ENCODE peak calls at places on chromosomes 13 and 19, in six cellular contexts. G is GM12891, U is H1, P is GM12878, Z is HepG2, L is K562. J is an unnamed sample.

GRCh38 chr19:33292595-33293254 is 9.6 kb downstream of the CEBPA start:
- DNase-seq in G (no peak), Z (no peak), L (no peak), P (no peak), U (no peak), J (no peak)

GRCh38 chr19:47377208-47377701 is 28.1 kb downstream of the DHX34 start:
- DNase-seq in U (no peak), Z (no peak), P (no peak), G (no peak), L (peak), J (no peak)

GRCh38 chr19:16014923-16015804 is 61.1 kb upstream of the TPM4 start:
- DNase-seq in G (no peak), Z (no peak), L (no peak), U (no peak), P (no peak), J (peak)

GRCh38 chr19:54179921-54180452 is 7.0 kb upstream of the TMC4 start:
- DNase-seq in P (no peak), G (no peak), Z (peak), L (no peak), U (peak), J (no peak)

GRCh38 chr13:28498481-28499115 is 3.7 kb upstream of the FLT1 start:
- DNase-seq in Z (no peak), P (no peak), G (no peak), L (no peak), U (no peak), J (no peak)

GRCh38 chr19:38485541-38486285 is 52.2 kb downstream of the RYR1 start:
- DNase-seq in L (no peak), P (no peak), U (no peak), G (no peak), Z (no peak), J (no peak)

GRCh38 chr13:93778548-93778947 is 551.9 kb downstream of the GPC6 start:
- DNase-seq in P (no peak), U (no peak), G (no peak), Z (no peak), L (no peak), J (no peak)

GRCh38 chr19:39099341-39099740 is 15.2 kb downstream of the ACP7 start:
- DNase-seq in Z (no peak), G (no peak), L (no peak), U (no peak), P (no peak), J (no peak)

GRCh38 chr13:27662738-27663470 is 41.2 kb downstream of the POLR1D start:
- DNase-seq in U (no peak), G (no peak), Z (peak), L (no peak), P (no peak), J (no peak)

GRCh38 chr13:106348032-106348431 is 187.4 kb downstream of the EFNB2 start:
- DNase-seq in L (no peak), U (no peak), G (no peak), Z (no peak), P (no peak), J (no peak)

GRCh38 chr13:35741657-35742056 is 265.2 kb upstream of the MAB21L1 start:
- DNase-seq in P (no peak), G (no peak), U (no peak), L (no peak), Z (no peak), J (no peak)

GRCh38 chr13:47455581-47455980 is 545.5 kb downstream of the SUCLA2 start:
- DNase-seq in L (no peak), P (no peak), Z (no peak), U (no peak), G (no peak), J (no peak)

GRCh38 chr13:32254916-32255743 is 60.0 kb downstream of the ZAR1L start:
- DNase-seq in L (no peak), G (no peak), Z (peak), U (no peak), P (no peak), J (no peak)

GRCh38 chr19:8046569-8047165 is 5.9 kb upstream of the CCL25 start:
- DNase-seq in P (no peak), U (no peak), Z (no peak), G (no peak), L (no peak), J (no peak)

GRCh38 chr13:25701304-25701703 is 329.5 kb downstream of the ATP8A2 start:
- DNase-seq in L (no peak), Z (no peak), G (no peak), P (no peak), U (no peak), J (no peak)

GRCh38 chr13:38045278-38046048 is 175.9 kb upstream of the TRPC4 start:
- DNase-seq in U (peak), G (no peak), L (peak), P (no peak), Z (peak), J (no peak)

GRCh38 chr19:11587973-11588631 is 9.2 kb upstream of the ZNF627 start:
- DNase-seq in L (no peak), G (no peak), Z (no peak), U (no peak), P (no peak), J (no peak)

GRCh38 chr19:29753190-29753933 is 38.3 kb upstream of the C19orf12 start:
- DNase-seq in P (no peak), U (no peak), Z (no peak), G (no peak), L (peak), J (no peak)

GRCh38 chr19:4052114-4052992 is 14.3 kb downstream of the ZBTB7A start:
- DNase-seq in G (no peak), U (no peak), Z (peak), L (no peak), P (no peak), J (no peak)

GRCh38 chr13:57633141-57633949 is 1.8 kb downstream of the PCDH17 start:
- DNase-seq in P (no peak), U (no peak), Z (no peak), G (no peak), L (no peak), J (no peak)

GRCh38 chr13:68584776-68585175 is 1354.6 kb upstream of the PCDH9 start:
- DNase-seq in G (no peak), Z (no peak), U (no peak), P (no peak), L (no peak), J (no peak)

GRCh38 chr19:18869781-18870530 is 26.0 kb downstream of the CERS1 start:
- DNase-seq in G (no peak), P (no peak), L (no peak), U (no peak), Z (no peak), J (no peak)

GRCh38 chr13:33053397-33054066 is 37.3 kb downstream of the KL start:
- DNase-seq in Z (peak), G (no peak), P (no peak), L (no peak), U (no peak), J (no peak)

GRCh38 chr13:26015276-26015934 is 36.4 kb downstream of the SHISA2 start:
- DNase-seq in G (no peak), P (no peak), L (no peak), Z (no peak), U (no peak), J (no peak)

GRCh38 chr13:33025220-33025744 is 9.1 kb downstream of the KL start:
- DNase-seq in P (no peak), L (no peak), G (no peak), Z (no peak), U (no peak), J (no peak)

GRCh38 chr19:29934781-29935180 is 7.3 kb upstream of the URI1 start:
- DNase-seq in P (no peak), Z (no peak), L (no peak), G (no peak), U (no peak), J (no peak)

GRCh38 chr19:49472936-49473335 is 1.1 kb upstream of the FLT3LG start:
- DNase-seq in Z (no peak), P (no peak), G (no peak), L (no peak), U (no peak), J (no peak)

GRCh38 chr13:41059896-41060722 is 1.2 kb upstream of the WBP4 start:
- DNase-seq in P (peak), U (peak), L (peak), G (peak), Z (peak), J (peak)
- TF ChIP-seq POLR2A in P (peak), U (peak), L (peak), G (no peak), Z (peak), J (peak)

GRCh38 chr13:36875431-36875830 is 44.6 kb downstream of the SMAD9 start:
- DNase-seq in G (no peak), Z (no peak), U (no peak), P (no peak), L (no peak), J (no peak)

GRCh38 chr13:36866232-36866631 is 47.2 kb downstream of the RFXAP start:
- DNase-seq in U (no peak), Z (no peak), G (no peak), L (no peak), P (no peak), J (no peak)

GRCh38 chr13:36872621-36873020 is 47.4 kb downstream of the SMAD9 start:
- DNase-seq in L (no peak), Z (no peak), P (no peak), U (no peak), G (no peak), J (no peak)

GRCh38 chr13:36865265-36865664 is 46.2 kb downstream of the RFXAP start:
- DNase-seq in L (no peak), U (no peak), P (no peak), G (no peak), Z (no peak), J (no peak)

GRCh38 chr13:36870050-36870692 is 49.9 kb downstream of the SMAD9 start:
- DNase-seq in L (no peak), U (no peak), Z (peak), P (no peak), G (no peak), J (no peak)
- TF ChIP-seq TAF1 in L (no peak), U (no peak), Z (no peak), P (no peak), G (no peak), J (no peak)

GRCh38 chr19:57279418-57280164 is 694 bp upstream of the ZNF460 start:
- DNase-seq in G (peak), P (peak), Z (peak), L (peak), U (peak), J (peak)

GRCh38 chr19:57276430-57276829 is 3.9 kb upstream of the ZNF460 start:
- DNase-seq in U (no peak), Z (peak), L (no peak), P (no peak), G (no peak), J (no peak)

GRCh38 chr19:57280913-57281425 is 684 bp downstream of the ZNF460 start:
- DNase-seq in L (no peak), G (no peak), P (no peak), U (no peak), Z (no peak), J (no peak)

GRCh38 chr19:57282011-57282636 is 1.8 kb downstream of the ZNF460 start:
- DNase-seq in U (no peak), P (peak), L (no peak), G (no peak), Z (no peak), J (no peak)

DNA sequence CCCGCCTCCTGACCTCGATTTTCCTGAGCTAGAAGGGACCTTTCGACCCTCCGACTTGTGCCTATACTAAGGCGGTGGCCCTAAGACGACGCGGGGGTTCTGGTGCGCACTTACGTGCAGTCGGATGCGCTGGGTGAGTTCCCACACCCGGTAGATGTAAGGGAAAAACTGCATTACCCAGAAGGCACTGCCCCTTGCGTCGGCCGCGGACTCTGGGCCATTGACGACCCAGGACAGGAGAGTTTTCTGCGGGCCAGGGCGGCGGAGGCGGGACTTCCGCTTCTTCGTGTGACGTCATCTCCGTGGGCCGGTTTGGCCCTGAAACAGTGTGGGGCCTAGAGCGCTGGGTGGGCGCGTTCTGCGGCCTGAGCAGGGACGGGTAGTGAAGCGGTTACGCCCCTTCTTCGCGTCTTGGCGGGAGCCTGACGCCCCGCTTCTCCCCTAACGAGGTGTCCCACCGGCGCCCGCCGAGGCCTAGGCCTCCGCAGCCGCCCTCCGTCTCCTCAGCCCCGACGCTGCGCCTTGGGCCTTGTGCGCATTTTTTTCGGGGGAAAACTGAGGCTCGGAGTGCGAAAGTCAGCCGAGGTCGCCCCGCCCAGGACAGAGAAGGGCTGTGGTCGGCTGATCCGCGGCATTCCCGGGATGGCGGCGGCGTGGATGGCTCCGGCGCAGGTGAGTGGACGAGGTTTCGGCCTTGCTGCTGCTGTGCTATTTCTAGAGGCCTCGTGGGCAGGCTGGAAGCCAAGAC is at the start of gene ZNF460:
- DNase-seq in P (peak), Z (peak), L (peak), U (peak), G (peak), J (peak)
- TF ChIP-seq POLR2A in P (peak), Z (peak), L (peak), U (peak), G (peak), J (peak)

DNA sequence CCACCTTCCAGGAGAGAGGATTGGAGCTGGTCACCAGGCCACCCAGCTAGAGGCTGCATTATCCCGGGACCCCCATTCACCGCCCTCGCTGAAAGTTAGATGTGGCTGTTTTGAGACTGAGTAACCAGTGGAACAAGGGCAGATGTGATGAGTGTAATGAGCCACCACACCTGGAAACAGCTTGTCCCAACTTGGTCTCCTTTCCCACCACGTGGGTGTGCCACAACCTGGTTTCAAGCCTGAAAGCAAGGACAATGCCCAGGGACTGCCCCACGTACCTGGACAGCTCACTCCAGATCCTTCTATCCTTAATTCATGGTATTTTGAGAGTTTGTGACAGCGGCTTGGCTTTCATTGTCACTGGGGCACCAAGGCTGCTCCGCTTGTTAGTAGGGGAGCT is 7.0 kb downstream of the LGI4 start:
- DNase-seq in Z (no peak), P (no peak), U (no peak), G (no peak), L (no peak), J (no peak)
- TF ChIP-seq TAF1 in Z (no peak), P (no peak), U (no peak), G (no peak), L (no peak), J (no peak)

GRCh38 chr19:6271721-6272410 is 7.9 kb downstream of the MLLT1 start:
- DNase-seq in U (no peak), L (peak), P (no peak), G (no peak), Z (no peak), J (no peak)
- TF ChIP-seq POLR2A in U (no peak), L (peak), P (no peak), G (no peak), Z (no peak), J (no peak)

GRCh38 chr19:10420444-10421239 is at the start of gene PDE4A:
- DNase-seq in L (peak), P (no peak), Z (no peak), G (peak), U (no peak), J (no peak)

GRCh38 chr19:10421981-10422461 is 1.7 kb downstream of the PDE4A start:
- DNase-seq in Z (no peak), U (no peak), P (no peak), L (peak), G (no peak), J (no peak)

GRCh38 chr19:10421240-10421948 is 1.1 kb downstream of the PDE4A start:
- DNase-seq in G (no peak), L (no peak), Z (no peak), U (no peak), P (no peak), J (no peak)

GRCh38 chr19:10424011-10424637 is 3.8 kb downstream of the PDE4A start:
- DNase-seq in G (peak), L (peak), Z (peak), P (no peak), U (no peak), J (peak)

DNA sequence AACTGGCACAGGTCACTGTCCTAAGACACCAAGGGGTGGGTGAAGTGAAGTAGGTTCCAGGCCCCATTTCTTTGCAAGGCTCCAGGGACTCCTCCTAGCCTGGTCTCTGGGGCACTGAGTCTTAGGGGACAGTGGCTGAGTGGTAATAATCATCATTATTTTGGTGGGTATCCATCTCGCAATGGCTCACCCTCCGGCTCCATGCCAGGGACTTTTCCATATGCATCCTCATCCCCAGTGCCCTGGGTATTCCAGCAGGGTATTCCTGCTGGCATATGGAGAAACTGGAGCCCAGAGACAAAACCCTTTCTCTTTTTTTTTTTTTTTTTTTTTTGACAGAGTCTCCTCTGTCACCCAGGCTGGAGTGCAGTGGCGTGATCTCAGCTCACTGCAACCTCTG is 2.5 kb downstream of the PDE4A start:
- DNase-seq in L (no peak), U (no peak), Z (no peak), G (no peak), P (no peak), J (no peak)
- TF ChIP-seq TAF1 in L (no peak), U (no peak), Z (no peak), G (no peak), P (no peak), J (no peak)

DNA sequence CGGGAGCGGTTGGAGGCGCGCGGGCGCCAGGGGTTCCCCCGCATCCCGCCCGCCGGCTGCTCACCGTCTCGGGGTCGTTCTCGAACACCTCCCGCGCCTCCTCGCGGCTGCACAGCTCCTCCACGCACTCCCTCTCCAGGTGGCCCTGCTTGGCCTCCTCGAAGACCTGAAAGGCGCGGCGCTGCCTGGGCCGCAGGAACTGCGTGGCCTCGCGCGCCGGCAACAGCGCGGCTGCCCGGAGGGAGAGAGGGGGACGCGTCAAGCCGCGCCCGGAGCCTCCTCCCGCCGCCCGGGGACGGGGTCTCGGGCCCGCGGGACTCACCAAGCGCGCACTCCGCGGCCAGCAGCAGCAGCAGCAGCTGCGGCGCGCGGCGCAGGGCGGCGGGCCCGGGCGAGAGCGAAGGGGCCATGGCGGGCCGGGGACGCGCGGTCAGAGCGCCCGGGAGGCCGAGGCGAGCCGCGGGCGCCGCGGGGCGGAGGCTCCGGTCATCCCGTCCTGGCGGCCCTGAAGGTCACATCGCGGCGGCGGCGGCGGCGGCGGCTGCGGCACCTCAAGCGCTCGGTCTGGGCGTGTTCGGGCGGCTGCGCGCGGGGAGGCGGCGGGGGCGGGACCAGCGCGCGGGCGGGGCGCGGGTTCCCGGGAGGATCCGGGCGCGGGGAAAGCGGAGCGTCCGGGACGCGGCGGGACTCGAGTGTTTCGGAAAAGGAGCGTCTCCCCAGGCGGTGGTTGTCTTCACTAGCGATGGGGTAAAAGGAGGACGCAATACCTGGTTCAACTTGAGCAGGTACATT is at the start of gene GAS6:
- DNase-seq in Z (no peak), U (no peak), P (no peak), L (peak), G (peak), J (peak)
- TF ChIP-seq POLR2A in Z (no peak), U (no peak), P (no peak), L (no peak), G (no peak), J (no peak)

GRCh38 chr13:98480915-98481510 is 95.9 kb downstream of the STK24 start:
- DNase-seq in L (peak), G (peak), U (no peak), Z (no peak), P (no peak), J (no peak)
- TF ChIP-seq TAF1 in L (no peak), G (no peak), U (no peak), Z (no peak), P (no peak), J (no peak)

J was measured in GM12892.